ENCODE peak calls at places on chromosomes 2 and 18, in eight cellular contexts. H is psoas muscle, A is astrocyte, U is Peyer's patch, X is HCT116, C is lower lobe of right lung, M is heart left ventricle, O is SJSA1. G is an unnamed sample.

GRCh38 chr2:96773922-96774321 is 13.2 kb downstream of the CNNM4 start:
- DNase-seq in H (no peak), A (no peak), U (no peak), X (no peak), C (peak; percentile 54), M (no peak), O (no peak), G (peak; percentile 64)

GRCh38 chr2:205892141-205893064 is 193.6 kb downstream of the INO80D start:
- DNase-seq in H (no peak), A (peak; percentile 68), U (no peak), X (no peak), C (peak; percentile 55), M (no peak), O (peak; percentile 49), G (no peak)

GRCh38 chr18:8706981-8707940 is 1.9 kb downstream of the MTCL1 start:
- DNase-seq in H (peak; percentile 38), A (peak; percentile 86), U (peak; percentile 67), X (no peak), C (peak; percentile 58), M (no peak), O (no peak), G (peak; percentile 47)

GRCh38 chr18:13597068-13597467 is 129.3 kb downstream of the FAM210A start:
- DNase-seq in H (no peak), A (no peak), U (no peak), X (no peak), C (no peak), M (no peak), O (no peak), G (no peak)

GRCh38 chr18:48455555-48456478 is 46.6 kb upstream of the ZBTB7C start:
- DNase-seq in H (no peak), A (peak; percentile 100), U (no peak), X (peak; percentile 83), C (no peak), M (no peak), O (peak; percentile 73), G (peak; percentile 74)

GRCh38 chr2:219578811-219579210 is 6.7 kb downstream of the INHA start:
- DNase-seq in H (no peak), A (no peak), U (no peak), X (no peak), C (no peak), M (no peak), O (no peak), G (no peak)

GRCh38 chr18:55372205-55372604 is 215.8 kb downstream of the TCF4 start:
- DNase-seq in H (no peak), A (no peak), U (no peak), X (no peak), C (no peak), M (no peak), O (no peak), G (no peak)

GRCh38 chr2:119290859-119291587 is 67.4 kb downstream of the STEAP3 start:
- DNase-seq in H (peak; percentile 86), A (no peak), U (peak; percentile 66), X (peak; percentile 69), C (peak; percentile 84), M (peak; percentile 89), O (no peak), G (peak; percentile 42)

GRCh38 chr2:103664690-103665089 is 902.9 kb downstream of the TMEM182 start:
- DNase-seq in H (no peak), A (no peak), U (no peak), X (no peak), C (no peak), M (no peak), O (no peak), G (no peak)

GRCh38 chr2:10499911-10500521 is 51.9 kb upstream of the ODC1 start:
- DNase-seq in H (no peak), A (no peak), U (no peak), X (no peak), C (no peak), M (peak; percentile 11), O (peak; percentile 40), G (no peak)

GRCh38 chr2:12728221-12728777 is 11.6 kb downstream of the TRIB2 start:
- DNase-seq in H (no peak), A (no peak), U (no peak), X (no peak), C (no peak), M (no peak), O (no peak), G (peak; percentile 86)

GRCh38 chr2:12727641-12728040 is 10.9 kb downstream of the TRIB2 start:
- DNase-seq in H (no peak), A (no peak), U (no peak), X (no peak), C (no peak), M (no peak), O (no peak), G (no peak)

GRCh38 chr2:12726271-12726670 is 9.5 kb downstream of the TRIB2 start:
- DNase-seq in H (no peak), A (no peak), U (no peak), X (no peak), C (no peak), M (no peak), O (no peak), G (no peak)

GRCh38 chr2:12725238-12726187 is 8.8 kb downstream of the TRIB2 start:
- DNase-seq in H (no peak), A (no peak), U (no peak), X (no peak), C (no peak), M (peak; percentile 53), O (no peak), G (no peak)

DNA sequence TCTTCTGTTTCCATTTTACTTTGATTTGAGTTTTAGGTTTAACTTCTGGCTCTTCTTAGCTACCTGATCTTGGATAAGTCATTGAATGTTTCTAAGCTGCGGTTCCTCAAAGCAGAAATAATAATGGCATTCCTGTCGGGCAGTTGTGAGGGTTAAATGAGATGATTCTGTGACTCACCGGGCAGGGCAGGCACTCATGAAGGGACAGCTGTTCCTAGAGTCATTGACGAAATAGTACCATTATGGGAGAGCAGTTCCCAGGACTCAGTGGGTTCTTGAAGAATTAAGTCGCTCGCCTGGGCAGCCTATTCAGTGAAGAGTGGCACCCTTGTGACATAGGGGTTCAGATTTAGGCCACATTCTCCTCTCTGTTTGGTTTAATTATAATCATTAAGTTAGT is 10.3 kb downstream of the TRIB2 start:
- DNase-seq in H (no peak), A (peak; percentile 89), U (no peak), X (no peak), C (no peak), M (no peak), O (no peak), G (no peak)
- H3K36me3 ChIP-seq in H (peaks cover 67% of the 10 kb centered on the region), A (peaks cover 39% of the 10 kb centered on the region), U (no peaks in the 10 kb centered on the region), X (no peaks in the 10 kb centered on the region), C (peaks cover 81% of the 10 kb centered on the region), M (peaks cover 94% of the 10 kb centered on the region), O (peaks cover 92% of the 10 kb centered on the region), G (peaks cover 69% of the 10 kb centered on the region)

DNA sequence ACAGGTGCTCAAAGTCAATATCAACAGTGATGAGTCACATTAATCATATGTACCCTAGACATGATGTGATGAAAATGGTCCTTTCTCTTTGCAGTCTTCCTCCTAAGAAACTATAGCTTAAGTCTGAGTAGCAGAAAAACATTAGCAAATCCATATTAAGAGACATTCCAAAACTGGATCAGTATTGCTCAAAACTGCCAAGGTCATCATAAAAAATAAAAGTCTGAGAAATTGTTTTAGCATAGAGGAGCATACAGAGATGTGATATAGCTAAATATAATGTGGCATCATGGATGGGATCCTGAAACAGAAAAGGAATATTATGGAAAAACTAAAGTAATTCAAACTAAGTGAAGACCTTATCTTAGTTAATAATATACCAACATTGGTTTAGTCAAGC is 1316.1 kb downstream of the SUCLG1 start:
- DNase-seq in H (no peak), A (no peak), U (no peak), X (no peak), C (no peak), M (no peak), O (no peak), G (no peak)
- H3K9me3 ChIP-seq in H (no peaks in the 10 kb centered on the region), A (no peaks in the 10 kb centered on the region), U (no peaks in the 10 kb centered on the region), X (no peaks in the 10 kb centered on the region), C (no peaks in the 10 kb centered on the region), M (no peaks in the 10 kb centered on the region), O (no peaks in the 10 kb centered on the region), G (no peaks in the 10 kb centered on the region)

DNA sequence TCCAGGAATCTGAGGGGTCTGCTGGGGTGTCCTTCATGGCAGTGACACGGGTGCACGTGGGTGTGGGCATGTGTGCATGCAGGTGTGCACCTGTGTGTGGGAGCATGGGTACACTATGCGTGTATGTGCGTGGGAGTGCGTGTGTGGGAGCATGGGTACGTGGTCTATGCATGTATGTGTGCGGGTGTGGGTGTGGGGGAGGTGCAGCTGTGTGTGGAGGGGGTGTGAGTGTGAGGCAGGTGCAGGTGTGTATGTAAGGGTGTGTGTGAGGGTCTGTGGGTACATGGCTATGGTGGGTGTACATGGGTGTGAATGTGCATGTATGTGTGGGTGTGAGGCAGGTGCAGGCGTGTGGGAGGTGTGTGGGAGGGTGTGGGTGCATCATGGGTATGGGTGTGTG is 36.3 kb downstream of the EIPR1 start:
- DNase-seq in H (no peak), A (no peak), U (no peak), X (no peak), C (no peak), M (no peak), O (no peak), G (no peak)
- H3K36me3 ChIP-seq in H (no peaks in the 10 kb centered on the region), A (no peaks in the 10 kb centered on the region), U (no peaks in the 10 kb centered on the region), X (peaks cover 2% of the 10 kb centered on the region), C (peaks cover 10% of the 10 kb centered on the region), M (peaks cover 3% of the 10 kb centered on the region), O (no peaks in the 10 kb centered on the region), G (no peaks in the 10 kb centered on the region)

GRCh38 chr18:14974576-14974975 is 226.6 kb downstream of the ANKRD30B start:
- DNase-seq in H (no peak), A (no peak), U (no peak), X (no peak), C (no peak), M (no peak), O (no peak), G (no peak)
- H3K9me3 ChIP-seq in H (no peaks in the 10 kb centered on the region), A (no peaks in the 10 kb centered on the region), U (no peaks in the 10 kb centered on the region), X (no peaks in the 10 kb centered on the region), C (no peaks in the 10 kb centered on the region), M (no peaks in the 10 kb centered on the region), O (no peaks in the 10 kb centered on the region), G (no peaks in the 10 kb centered on the region)

DNA sequence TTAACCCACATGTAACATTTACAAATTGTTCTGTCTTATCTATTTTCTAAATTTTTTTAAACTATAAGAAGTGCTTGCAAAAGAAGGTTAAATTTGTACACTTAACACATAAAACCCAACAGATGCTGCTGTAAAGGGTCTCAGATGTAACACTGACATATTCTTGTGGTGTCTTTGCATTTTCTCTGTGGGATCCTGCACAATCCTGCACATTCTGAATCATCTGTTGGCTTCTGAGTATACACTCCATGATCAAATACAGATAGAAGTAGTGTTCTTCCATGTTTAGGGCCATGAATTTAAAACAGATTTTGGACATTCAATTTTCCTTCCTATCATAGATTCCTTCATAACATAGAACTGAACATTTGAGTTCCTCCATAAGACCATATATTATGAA is 89.0 kb downstream of the SPRED2 start:
- DNase-seq in H (no peak), A (no peak), U (no peak), X (no peak), C (no peak), M (no peak), O (no peak), G (no peak)
- H3K36me3 ChIP-seq in H (no peaks in the 10 kb centered on the region), A (peaks cover 16% of the 10 kb centered on the region), U (no peaks in the 10 kb centered on the region), X (no peaks in the 10 kb centered on the region), C (no peaks in the 10 kb centered on the region), M (peaks cover 26% of the 10 kb centered on the region), O (peaks cover 6% of the 10 kb centered on the region), G (no peaks in the 10 kb centered on the region)

GRCh38 chr2:2148776-2149175 is 182.3 kb downstream of the MYT1L start:
- DNase-seq in H (no peak), A (no peak), U (no peak), X (no peak), C (no peak), M (no peak), O (no peak), G (no peak)
- H3K9me3 ChIP-seq in H (no peaks in the 10 kb centered on the region), A (no peaks in the 10 kb centered on the region), U (no peaks in the 10 kb centered on the region), X (no peaks in the 10 kb centered on the region), C (no peaks in the 10 kb centered on the region), M (no peaks in the 10 kb centered on the region), O (no peaks in the 10 kb centered on the region), G (no peaks in the 10 kb centered on the region)

GRCh38 chr2:25246558-25247290 is 78.3 kb upstream of the POMC start:
- DNase-seq in H (no peak), A (no peak), U (no peak), X (no peak), C (no peak), M (no peak), O (no peak), G (no peak)
- H3K36me3 ChIP-seq in H (peaks cover 68% of the 10 kb centered on the region), A (peaks cover 20% of the 10 kb centered on the region), U (no peaks in the 10 kb centered on the region), X (no peaks in the 10 kb centered on the region), C (peaks cover 65% of the 10 kb centered on the region), M (peaks cover 67% of the 10 kb centered on the region), O (peaks cover 9% of the 10 kb centered on the region), G (peaks cover 53% of the 10 kb centered on the region)